ENCODE peak calls at places on chromosomes 5 and 9, in eight cellular contexts. V is NB4; O is mucosa of descending colon; I is adrenal gland; U is CD8-positive, alpha-beta memory T cell; E is neuronal stem cell; S is fibroblast of the aortic adventitia; W is stomach. D is an unnamed sample.

GRCh38 chr9:129761901-129762359 is 9.1 kb upstream of the PTGES start:
- DNase-seq in V (no peak), O (no peak), I (no peak), U (no peak), E (no peak), S (peak), W (no peak), D (no peak)

GRCh38 chr5:132055808-132056609 is 4.4 kb upstream of the IL3 start:
- DNase-seq in V (peak), O (no peak), I (no peak), U (no peak), E (no peak), S (no peak), W (peak), D (peak)

GRCh38 chr5:111997308-111998159 is 240.5 kb upstream of the NREP start:
- DNase-seq in V (peak), O (no peak), I (no peak), U (no peak), E (no peak), S (peak), W (no peak), D (no peak)

GRCh38 chr5:19067741-19068140 is 920.3 kb downstream of the CDH18 start:
- DNase-seq in V (no peak), O (no peak), I (no peak), U (no peak), E (no peak), S (no peak), W (no peak), D (no peak)

GRCh38 chr5:171840701-171841522 is 55.3 kb downstream of the SMIM23 start:
- DNase-seq in V (peak), O (no peak), I (no peak), U (no peak), E (no peak), S (no peak), W (no peak), D (peak)

GRCh38 chr5:180639287-180639686 is 10.1 kb downstream of the FLT4 start:
- DNase-seq in V (no peak), O (no peak), I (no peak), U (no peak), E (no peak), S (no peak), W (no peak), D (no peak)

GRCh38 chr9:88989961-88990570 is 1.2 kb upstream of the S1PR3 start:
- DNase-seq in V (peak), O (no peak), I (peak), U (no peak), E (peak), S (no peak), W (no peak), D (no peak)

GRCh38 chr5:58348996-58349728 is 110.7 kb downstream of the PLK2 start:
- DNase-seq in V (no peak), O (no peak), I (no peak), U (no peak), E (no peak), S (no peak), W (no peak), D (no peak)

GRCh38 chr5:132961887-132962286 is 1.5 kb downstream of the AFF4 start:
- DNase-seq in V (peak), O (no peak), I (no peak), U (no peak), E (no peak), S (peak), W (no peak), D (no peak)

GRCh38 chr5:624951-625230 is 12.8 kb downstream of the CEP72 start:
- DNase-seq in V (no peak), O (peak), I (no peak), U (no peak), E (no peak), S (no peak), W (no peak), D (no peak)

GRCh38 chr9:116165912-116166311 is 12.3 kb downstream of the PAPPA start:
- DNase-seq in V (no peak), O (no peak), I (no peak), U (no peak), E (no peak), S (peak), W (no peak), D (no peak)

GRCh38 chr9:126375386-126375785 is 48.8 kb downstream of the MVB12B start:
- DNase-seq in V (peak), O (peak), I (no peak), U (no peak), E (no peak), S (no peak), W (no peak), D (no peak)
- H3K4me3 ChIP-seq in V (peak), O (no peak), I (no peak), U (no peak), E (no peak), S (no peak), W (no peak), D (no peak)

DNA sequence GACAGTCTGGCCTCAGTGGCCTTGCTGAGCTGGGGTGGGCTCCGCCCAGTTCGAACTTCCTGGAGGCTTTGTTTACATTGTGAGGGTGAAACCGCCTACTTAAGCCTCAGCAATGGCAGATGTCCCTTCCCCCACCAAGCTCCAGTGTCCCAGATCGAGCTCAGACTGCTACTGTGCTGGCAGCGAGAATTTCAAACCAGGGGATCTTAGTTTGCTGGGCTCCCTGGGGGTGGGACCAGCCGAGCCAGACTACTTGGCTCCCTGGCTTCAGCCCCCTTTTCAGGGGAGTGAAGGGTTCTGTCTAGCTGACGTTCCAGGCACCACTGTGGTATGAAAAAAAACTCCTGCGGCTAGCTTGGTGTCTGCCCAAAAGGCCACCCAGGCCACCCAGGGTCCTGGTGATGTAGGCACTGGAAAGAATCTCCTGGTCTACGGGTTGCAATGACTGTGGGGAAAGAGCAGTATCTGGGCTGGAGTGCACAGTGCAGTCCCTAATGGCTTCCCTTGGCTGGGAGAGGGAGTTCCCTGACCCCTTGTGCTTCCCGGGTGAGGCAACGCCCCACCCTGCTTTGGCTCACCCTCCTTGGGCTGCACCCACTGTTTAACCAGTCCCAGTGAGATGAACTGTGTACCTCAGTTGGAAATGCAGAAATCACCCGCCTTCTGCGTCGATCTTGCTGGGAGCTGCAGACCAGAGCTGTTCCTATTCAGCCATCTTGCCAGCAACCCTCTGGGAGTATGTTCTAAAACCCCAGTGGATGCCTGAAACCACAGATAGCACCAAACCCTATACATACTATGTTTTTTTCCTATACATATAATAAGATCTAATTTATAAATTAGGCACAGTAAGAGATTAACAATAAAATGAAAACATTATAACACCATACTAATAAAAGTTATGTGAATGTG is 95.5 kb downstream of the TMEM161B start:
- DNase-seq in V (no peak), O (no peak), I (no peak), U (no peak), E (peak), S (no peak), W (no peak), D (no peak)
- H3K4me3 ChIP-seq in V (no peak), O (no peak), I (no peak), U (no peak), E (peak), S (no peak), W (no peak), D (no peak)

GRCh38 chr5:38105231-38105570 is 153.2 kb upstream of the EGFLAM start:
- DNase-seq in V (no peak), O (no peak), I (no peak), U (no peak), E (no peak), S (no peak), W (no peak), D (no peak)

GRCh38 chr5:38107096-38107495 is 151.3 kb upstream of the EGFLAM start:
- DNase-seq in V (no peak), O (no peak), I (no peak), U (no peak), E (no peak), S (no peak), W (no peak), D (no peak)

GRCh38 chr5:38099205-38100144 is 158.9 kb upstream of the EGFLAM start:
- DNase-seq in V (no peak), O (no peak), I (no peak), U (no peak), E (no peak), S (no peak), W (no peak), D (no peak)

GRCh38 chr5:38101897-38102296 is 156.5 kb upstream of the EGFLAM start:
- DNase-seq in V (no peak), O (no peak), I (no peak), U (no peak), E (no peak), S (no peak), W (no peak), D (no peak)

DNA sequence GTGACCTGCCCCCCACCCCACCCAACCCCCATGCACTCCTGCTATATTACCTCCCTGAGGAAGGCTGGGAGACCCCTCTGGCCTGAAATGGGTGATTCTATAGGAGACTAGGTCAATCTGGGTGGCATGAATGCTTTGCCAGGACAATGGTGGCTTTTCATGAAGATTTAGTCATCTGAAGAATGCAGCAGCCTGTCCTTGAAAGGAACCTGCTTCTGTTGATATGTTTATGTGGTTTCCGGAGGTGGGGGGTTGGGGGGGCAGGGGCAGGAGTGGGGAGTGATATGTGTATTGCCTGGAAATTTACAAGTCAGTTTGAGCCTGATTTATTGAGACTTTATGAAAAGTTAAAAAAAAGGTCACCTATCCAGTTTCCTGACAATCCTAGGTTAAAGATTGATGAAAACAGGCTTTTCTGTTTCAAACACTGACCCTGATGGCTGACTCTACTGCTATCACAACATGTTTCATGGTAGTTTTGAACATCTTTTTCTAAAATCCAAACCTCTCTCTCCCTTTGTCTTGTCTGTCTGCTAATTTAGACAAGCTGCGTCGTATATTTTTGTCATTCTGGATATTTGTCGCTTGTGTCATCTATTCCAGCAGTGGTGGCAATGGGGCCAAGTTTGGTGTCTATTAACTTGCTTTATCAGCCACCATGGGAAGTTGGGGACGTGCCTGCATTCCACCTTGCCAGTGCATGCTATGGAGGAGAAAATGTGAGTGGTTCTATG is 153.7 kb upstream of the EGFLAM start:
- DNase-seq in V (no peak), O (no peak), I (no peak), U (no peak), E (peak), S (no peak), W (no peak), D (no peak)
- H3K4me3 ChIP-seq in V (no peak), O (no peak), I (peak), U (no peak), E (no peak), S (no peak), W (no peak), D (no peak)

GRCh38 chr5:1644810-1645571 is 121.2 kb upstream of the LPCAT1 start:
- DNase-seq in V (peak), O (peak), I (peak), U (peak), E (peak), S (peak), W (peak), D (peak)
- H3K4me3 ChIP-seq in V (no peak), O (no peak), I (peak), U (no peak), E (peak), S (peak), W (peak), D (no peak)

GRCh38 chr9:91905958-91906585 is 44.0 kb downstream of the ROR2 start:
- DNase-seq in V (peak), O (peak), I (peak), U (peak), E (no peak), S (no peak), W (peak), D (peak)
- H3K4me3 ChIP-seq in V (peak), O (no peak), I (peak), U (peak), E (no peak), S (no peak), W (peak), D (peak)

GRCh38 chr9:127915325-127915752 is 1.5 kb downstream of the ST6GALNAC4 start:
- DNase-seq in V (no peak), O (peak), I (no peak), U (no peak), E (no peak), S (no peak), W (no peak), D (no peak)
- H3K4me3 ChIP-seq in V (no peak), O (no peak), I (no peak), U (peak), E (no peak), S (peak), W (no peak), D (no peak)

DNA sequence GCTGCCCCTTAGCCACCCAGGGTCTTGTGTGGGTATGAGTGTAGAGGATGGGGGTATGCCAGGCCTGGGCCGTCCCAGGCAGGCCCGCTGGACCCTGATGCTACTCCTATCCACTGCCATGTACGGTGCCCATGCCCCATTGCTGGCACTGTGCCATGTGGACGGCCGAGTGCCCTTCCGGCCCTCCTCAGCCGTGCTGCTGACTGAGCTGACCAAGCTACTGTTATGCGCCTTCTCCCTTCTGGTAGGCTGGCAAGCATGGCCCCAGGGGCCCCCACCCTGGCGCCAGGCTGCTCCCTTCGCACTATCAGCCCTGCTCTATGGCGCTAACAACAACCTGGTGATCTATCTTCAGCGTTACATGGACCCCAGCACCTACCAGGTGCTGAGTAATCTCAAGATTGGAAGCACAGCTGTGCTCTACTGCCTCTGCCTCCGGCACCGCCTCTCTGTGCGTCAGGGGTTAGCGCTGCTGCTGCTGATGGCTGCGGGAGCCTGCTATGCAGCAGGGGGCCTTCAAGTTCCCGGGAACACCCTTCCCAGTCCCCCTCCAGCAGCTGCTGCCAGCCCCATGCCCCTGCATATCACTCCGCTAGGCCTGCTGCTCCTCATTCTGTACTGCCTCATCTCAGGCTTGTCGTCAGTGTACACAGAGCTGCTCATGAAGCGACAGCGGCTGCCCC is 2.6 kb downstream of the SLC35A4 start:
- DNase-seq in V (no peak), O (no peak), I (no peak), U (no peak), E (no peak), S (no peak), W (no peak), D (no peak)
- H3K4me3 ChIP-seq in V (no peak), O (no peak), I (no peak), U (no peak), E (no peak), S (no peak), W (no peak), D (no peak)

DNA sequence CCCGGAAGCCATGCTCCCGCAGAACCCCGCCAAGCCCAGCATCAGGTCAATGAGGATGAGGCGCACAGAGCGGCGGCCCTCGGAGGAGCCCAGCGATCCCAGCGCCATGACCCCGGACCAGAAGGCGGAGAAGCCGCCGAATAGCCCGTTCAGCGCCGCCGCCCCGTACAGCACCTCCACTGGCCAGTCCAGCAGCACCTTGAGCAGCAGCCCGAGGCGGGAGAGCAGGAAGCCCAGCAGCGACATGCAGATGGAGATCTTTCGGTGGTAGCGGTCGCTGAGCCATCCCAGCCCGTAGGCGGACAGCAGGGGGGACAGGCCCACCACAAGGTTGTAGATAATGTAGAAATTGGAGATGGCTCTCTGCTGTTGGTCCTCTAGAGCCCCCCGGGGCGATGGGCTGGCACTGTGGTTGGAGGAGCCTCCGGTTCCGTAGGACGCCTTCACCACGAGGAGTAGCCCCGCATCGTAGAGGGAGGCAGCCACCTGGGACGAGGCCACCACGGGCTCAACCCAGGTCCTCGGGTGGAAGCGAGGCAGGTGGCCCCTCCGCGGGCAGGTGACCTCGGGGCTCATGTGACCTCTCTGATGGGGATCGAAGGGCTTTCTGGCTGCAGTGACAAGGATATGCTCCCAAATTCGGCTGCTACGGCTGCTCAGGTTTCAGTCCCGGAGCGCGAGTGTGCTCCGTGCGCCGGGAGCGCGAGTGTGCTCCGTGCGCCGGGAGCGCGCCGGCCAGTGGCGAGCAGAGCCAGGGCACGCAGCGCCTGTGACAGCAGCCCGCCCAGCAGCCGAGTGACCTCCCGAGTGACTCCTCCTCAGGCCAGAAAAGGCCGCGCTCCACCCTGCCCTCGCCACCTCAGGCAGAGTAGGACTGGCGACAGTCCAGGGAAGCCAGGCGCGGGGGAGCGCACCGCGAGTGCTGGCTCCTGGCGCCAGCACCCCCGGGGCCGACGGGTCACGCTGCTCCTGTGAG is at the start of gene SLC46A2:
- DNase-seq in V (no peak), O (no peak), I (no peak), U (no peak), E (no peak), S (no peak), W (peak), D (peak)
- H3K4me3 ChIP-seq in V (no peak), O (no peak), I (peak), U (no peak), E (peak), S (peak), W (peak), D (peak)